ENCODE peak calls at places on chromosomes 11 and 22, in six cellular contexts. H is activated CD8-positive, alpha-beta memory T cell treated with anti-CD3 and anti-CD28 coated beads, Interleukin-2, amount 10 ng/mL, durations not matched to agents 7 days and 5 days; A is left cardiac atrium; S is lower lobe of right lung; M is naive thymus-derived CD8-positive, alpha-beta T cell; J is upper lobe of right lung. G is an unnamed sample.

GRCh38 chr11:104033561-104033960 is 2.9 kb upstream of the DDI1 start:
- ATAC-seq in H (no peak), M (no peak), J (no peak), A (no peak), S (no peak), G (no peak)

GRCh38 chr11:63635762-63636465 is 21.7 kb upstream of the PLAAT3 start:
- ATAC-seq in S (peak; percentile 84), J (peak; percentile 93), A (peak; percentile 85), M (peak; percentile 86), H (peak; percentile 78), G (peak; percentile 72)

GRCh38 chr11:117073539-117073938 is 24.7 kb downstream of the SIK3 start:
- ATAC-seq in M (no peak), J (no peak), S (no peak), A (no peak), H (peak; percentile 62), G (peak; percentile 56)

GRCh38 chr11:115616941-115617340 is 112.7 kb upstream of the CADM1 start:
- ATAC-seq in J (no peak), A (no peak), M (no peak), H (no peak), S (no peak), G (no peak)

GRCh38 chr22:36155702-36156101 is 4.9 kb downstream of the APOL3 start:
- ATAC-seq in J (peak; percentile 70), H (no peak), A (peak; percentile 84), S (peak; percentile 78), M (no peak), G (peak; percentile 27)

GRCh38 chr11:32069361-32070058 is 21.4 kb upstream of the RCN1 start:
- ATAC-seq in S (no peak), H (no peak), M (no peak), J (no peak), A (no peak), G (peak; percentile 58)

GRCh38 chr11:123856444-123856843 is 29.0 kb downstream of the TMEM225 start:
- ATAC-seq in H (no peak), S (no peak), J (no peak), A (no peak), M (no peak), G (no peak)

GRCh38 chr11:60937144-60937527 is 12.9 kb downstream of the TMEM132A start:
- ATAC-seq in H (no peak), J (peak; percentile 3), S (peak; percentile 3), A (peak; percentile 49), M (no peak), G (no peak)

GRCh38 chr11:67306769-67307544 is 3.6 kb downstream of the SSH3 start:
- ATAC-seq in S (no peak), M (no peak), H (no peak), A (no peak), J (no peak), G (no peak)

GRCh38 chr11:12207384-12208150 is 97.2 kb downstream of the MICAL2 start:
- ATAC-seq in M (no peak), S (no peak), J (no peak), A (no peak), H (peak; percentile 59), G (no peak)

GRCh38 chr11:122038543-122038942 is 77.5 kb downstream of the BLID start:
- ATAC-seq in S (no peak), H (no peak), J (peak; percentile 76), A (no peak), M (no peak), G (no peak)